ENCODE peak calls at places on chromosome 3, in ten cellular contexts. Y, A, Z, Q, V, S, R, X, P and N are unnamed samples.

GRCh38 chr3:67981077-67981476 is 326.7 kb upstream of the SUCLG2 start:
- DNase-seq in S (no peak), P (no peak), X (no peak), R (no peak), V (no peak), Z (no peak), Q (no peak), Y (no peak), A (no peak), N (no peak)

GRCh38 chr3:146159616-146160232 is 1.3 kb downstream of the PLOD2 start:
- DNase-seq in P (no peak), V (no peak), X (no peak), S (no peak), R (no peak), A (no peak), Z (no peak), Y (no peak), Q (no peak), N (no peak)

GRCh38 chr3:115341208-115341607 is 194.1 kb upstream of the ZBTB20 start:
- DNase-seq in Q (no peak), Y (no peak), Z (peak; percentile 83), S (peak; percentile 84), A (no peak), R (no peak), V (no peak), P (no peak), X (no peak), N (peak; percentile 49)

GRCh38 chr3:197392961-197393360 is 94.5 kb upstream of the DLG1 start:
- DNase-seq in S (peak; percentile 77), Q (no peak), V (no peak), X (no peak), P (peak; percentile 4), Z (no peak), A (no peak), R (no peak), Y (no peak), N (no peak)

GRCh38 chr3:77815467-77815866 is 775.6 kb downstream of the ROBO2 start:
- DNase-seq in Q (no peak), S (no peak), R (no peak), V (no peak), X (no peak), Z (no peak), A (no peak), Y (peak; percentile 28), P (no peak), N (peak; percentile 7)

GRCh38 chr3:104102386-104102785 is 1264.3 kb upstream of the ALCAM start:
- DNase-seq in A (peak; percentile 43), V (no peak), S (peak; percentile 45), Z (peak; percentile 13), R (no peak), P (no peak), Q (no peak), Y (peak; percentile 75), X (no peak), N (peak; percentile 56)

GRCh38 chr3:19934098-19934566 is at the start of gene EFHB:
- DNase-seq in S (peak; percentile 14), X (no peak), Z (peak; percentile 61), Y (peak; percentile 66), V (no peak), A (peak; percentile 40), R (no peak), Q (no peak), P (peak; percentile 59), N (peak; percentile 27)

GRCh38 chr3:110576962-110577361 is 494.7 kb upstream of the NECTIN3 start:
- DNase-seq in V (no peak), Z (peak; percentile 77), R (no peak), P (no peak), X (no peak), Q (no peak), S (peak; percentile 92), Y (no peak), A (no peak), N (peak; percentile 93)

GRCh38 chr3:61409638-61410037 is 151.7 kb upstream of the PTPRG start:
- DNase-seq in R (no peak), Y (no peak), A (no peak), Z (no peak), V (no peak), X (no peak), S (no peak), Q (no peak), P (no peak), N (no peak)

GRCh38 chr3:10804183-10804648 is 11.8 kb upstream of the SLC6A11 start:
- DNase-seq in V (no peak), Z (peak; percentile 99), S (peak; percentile 68), P (no peak), X (no peak), Y (no peak), Q (no peak), R (no peak), A (peak; percentile 77), N (peak; percentile 100)

GRCh38 chr3:10798600-10799367 is 17.2 kb upstream of the SLC6A11 start:
- DNase-seq in A (no peak), Q (no peak), P (no peak), R (no peak), Z (peak; percentile 66), V (no peak), S (no peak), X (no peak), Y (no peak), N (peak; percentile 68)
- H3K27me3 ChIP-seq in A (no peaks in the 10 kb centered on the region), Q (no peaks in the 10 kb centered on the region), P (no peaks in the 10 kb centered on the region), R (no peaks in the 10 kb centered on the region), Z (no peaks in the 10 kb centered on the region), V (no peaks in the 10 kb centered on the region), S (no peaks in the 10 kb centered on the region), X (no peaks in the 10 kb centered on the region), Y (no peaks in the 10 kb centered on the region), N (no peaks in the 10 kb centered on the region)

GRCh38 chr3:127255516-127255915 is 32.3 kb downstream of the PRR20G start:
- DNase-seq in R (no peak), S (no peak), Z (no peak), Y (no peak), A (no peak), P (no peak), X (no peak), Q (no peak), V (no peak), N (no peak)

GRCh38 chr3:127254001-127254400 is 33.8 kb downstream of the PRR20G start:
- DNase-seq in V (no peak), Q (no peak), P (no peak), Y (no peak), Z (no peak), R (no peak), A (no peak), S (no peak), X (no peak), N (no peak)

GRCh38 chr3:127253491-127253890 is 34.4 kb downstream of the PRR20G start:
- DNase-seq in Q (no peak), P (no peak), S (no peak), V (no peak), X (no peak), Z (no peak), R (no peak), A (no peak), Y (no peak), N (no peak)

GRCh38 chr3:127256138-127256537 is 31.7 kb downstream of the PRR20G start:
- DNase-seq in Y (no peak), Q (no peak), X (no peak), R (no peak), Z (no peak), A (no peak), P (no peak), S (no peak), V (no peak), N (no peak)

DNA sequence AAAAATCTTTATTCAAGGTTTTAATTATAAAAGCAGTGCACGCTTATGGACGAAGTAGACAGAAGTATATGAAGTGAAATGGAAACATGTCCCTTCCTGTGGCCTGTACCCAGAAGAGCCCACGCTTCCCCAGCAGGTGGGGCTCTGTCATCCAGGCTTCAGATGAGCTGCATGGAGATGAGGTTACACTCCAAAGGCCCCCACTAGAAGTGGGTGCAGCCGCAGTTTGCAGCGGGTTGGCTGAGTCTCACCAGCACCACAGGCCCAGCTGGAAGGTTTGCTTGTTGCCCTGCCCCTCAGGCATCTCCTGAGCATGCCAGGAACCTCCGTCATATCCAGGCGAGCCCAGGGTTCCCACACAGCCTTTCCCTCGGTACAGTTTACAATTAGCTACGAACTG is 33.1 kb downstream of the PRR20G start:
- DNase-seq in Y (peak; percentile 30), R (no peak), P (peak; percentile 60), V (no peak), Z (peak; percentile 67), A (no peak), X (no peak), S (no peak), Q (no peak), N (peak; percentile 42)
- TF ChIP-seq CTCF in Y (peak; percentile 61), R (no peak), P (peak; percentile 41), V (no peak), Z (peak; percentile 48), A (no peak), X (peak; percentile 33), S (peak; percentile 4), Q (no peak), N (peak; percentile 77)

GRCh38 chr3:123339302-123339701 is 109.6 kb downstream of the ADCY5 start:
- DNase-seq in V (no peak), R (peak; percentile 37), Y (no peak), A (no peak), P (no peak), S (no peak), Z (no peak), X (no peak), Q (no peak), N (no peak)
- H3K27me3 ChIP-seq in V (no peaks in the 10 kb centered on the region), R (no peaks in the 10 kb centered on the region), Y (no peaks in the 10 kb centered on the region), A (no peaks in the 10 kb centered on the region), P (peaks cover 45% of the 10 kb centered on the region), S (peaks cover 2% of the 10 kb centered on the region), Z (peaks cover 3% of the 10 kb centered on the region), X (no peaks in the 10 kb centered on the region), Q (no peaks in the 10 kb centered on the region), N (peaks cover 12% of the 10 kb centered on the region)

DNA sequence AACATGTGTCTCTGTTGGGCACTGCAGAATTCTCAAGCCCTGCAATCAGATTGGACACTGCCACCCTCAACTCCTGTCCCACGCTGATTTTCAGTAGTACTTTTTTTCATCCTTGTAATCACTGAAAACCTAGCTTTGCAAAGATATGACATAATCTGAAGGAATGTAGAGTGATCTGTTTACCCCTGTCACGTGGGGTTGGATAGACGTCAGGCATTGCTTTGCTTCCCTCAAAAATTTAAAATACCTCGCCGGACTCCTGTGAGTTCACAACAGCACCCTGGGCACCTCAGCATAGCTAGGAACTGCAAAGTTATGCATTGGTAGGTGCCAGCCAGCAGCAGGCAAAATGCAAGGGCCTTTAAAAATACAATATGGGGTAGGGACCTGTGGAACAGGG is 71.1 kb upstream of the OXTR start:
- DNase-seq in R (no peak), S (peak; percentile 90), P (no peak), Z (peak; percentile 39), A (no peak), X (no peak), Q (no peak), V (no peak), Y (no peak), N (no peak)
- TF ChIP-seq CTCF in R (no peak), S (no peak), P (no peak), Z (no peak), A (no peak), X (no peak), Q (no peak), V (no peak), Y (no peak), N (no peak)